ENCODE peak calls at places on chromosomes 16 and 17, in four cellular contexts. S, Q, P and L are unnamed samples.
A peak's percentile ranks its signal among the peaks of the same experiment; 100 is the strongest.

GRCh38 chr17:5683241-5683640 is 98.9 kb upstream of the NLRP1 start:
- DNase-seq in S (no peak), Q (no peak), P (no peak), L (no peak)

GRCh38 chr17:37518816-37519215 is 29.1 kb downstream of the DUSP14 start:
- DNase-seq in S (no peak), Q (no peak), P (no peak), L (no peak)

GRCh38 chr16:21301168-21301894 is 23.2 kb upstream of the CRYM start:
- DNase-seq in S (peak; percentile 18), Q (peak; percentile 71), P (no peak), L (peak; percentile 31)

GRCh38 chr16:70714526-70715112 is 28.8 kb upstream of the MTSS2 start:
- DNase-seq in S (no peak), Q (no peak), P (no peak), L (no peak)

GRCh38 chr17:39776267-39776666 is 38.5 kb downstream of the GRB7 start:
- DNase-seq in S (no peak), Q (no peak), P (no peak), L (no peak)

GRCh38 chr17:49514374-49514738 is 19.3 kb downstream of the NGFR start:
- DNase-seq in S (no peak), Q (no peak), P (no peak), L (no peak)

GRCh38 chr17:34220045-34220775 is 34.9 kb upstream of the CCL2 start:
- DNase-seq in S (no peak), Q (no peak), P (no peak), L (no peak)

GRCh38 chr16:78655481-78656114 is 556.1 kb downstream of the WWOX start:
- DNase-seq in S (no peak), Q (no peak), P (no peak), L (no peak)

GRCh38 chr16:56348168-56349085 is 76.9 kb downstream of the AMFR start:
- DNase-seq in S (no peak), Q (no peak), P (no peak), L (no peak)

GRCh38 chr17:79258843-79259242 is 184.2 kb downstream of the ENGASE start:
- DNase-seq in S (no peak), Q (no peak), P (no peak), L (no peak)